ENCODE peak calls at places on chromosome 12, in seven cellular contexts. One of them, this sample, is unnamed.
A peak's percentile ranks its signal among the peaks of the same experiment; 100 is the strongest.

GRCh38 chr12:95277139-95277538 is 59.5 kb downstream of the VEZT start:
- DNase-seq in foreskin fibroblast: peak; percentile 92
- DNase-seq in vagina: no peak
- DNase-seq in HCT116: no peak
- DNase-seq in cardiac fibroblast: peak; percentile 84
- DNase-seq in transverse colon: no peak
- DNase-seq in AG10803: peak; percentile 84
- DNase-seq in this sample: no peak

GRCh38 chr12:101064721-101065120 is 145.3 kb downstream of the SLC5A8 start:
- DNase-seq in HCT116: no peak
- DNase-seq in vagina: no peak
- DNase-seq in AG10803: no peak
- DNase-seq in cardiac fibroblast: no peak
- DNase-seq in foreskin fibroblast: no peak
- DNase-seq in transverse colon: no peak
- DNase-seq in this sample: no peak

GRCh38 chr12:99111600-99111999 is 466.5 kb downstream of the APAF1 start:
- DNase-seq in foreskin fibroblast: no peak
- DNase-seq in transverse colon: no peak
- DNase-seq in HCT116: no peak
- DNase-seq in vagina: no peak
- DNase-seq in AG10803: no peak
- DNase-seq in cardiac fibroblast: no peak
- DNase-seq in this sample: peak; percentile 33

GRCh38 chr12:52798671-52799497 is 3.0 kb upstream of the KRT3 start:
- DNase-seq in cardiac fibroblast: peak; percentile 19
- DNase-seq in AG10803: peak; percentile 57
- DNase-seq in transverse colon: no peak
- DNase-seq in foreskin fibroblast: no peak
- DNase-seq in vagina: no peak
- DNase-seq in HCT116: peak; percentile 31
- DNase-seq in this sample: no peak

GRCh38 chr12:26614217-26614616 is 218.8 kb downstream of the ITPR2 start:
- DNase-seq in cardiac fibroblast: peak; percentile 55
- DNase-seq in foreskin fibroblast: peak; percentile 55
- DNase-seq in vagina: no peak
- DNase-seq in AG10803: peak; percentile 37
- DNase-seq in transverse colon: peak; percentile 14
- DNase-seq in HCT116: peak; percentile 8
- DNase-seq in this sample: no peak

GRCh38 chr12:131351319-131352028 is 359.4 kb upstream of the SFSWAP start:
- DNase-seq in AG10803: no peak
- DNase-seq in HCT116: peak; percentile 21
- DNase-seq in cardiac fibroblast: no peak
- DNase-seq in foreskin fibroblast: no peak
- DNase-seq in vagina: no peak
- DNase-seq in transverse colon: no peak
- DNase-seq in this sample: no peak

GRCh38 chr12:6950401-6950801 is 755 bp upstream of the PTPN6 start:
- DNase-seq in vagina: no peak
- DNase-seq in foreskin fibroblast: no peak
- DNase-seq in AG10803: no peak
- DNase-seq in transverse colon: no peak
- DNase-seq in cardiac fibroblast: no peak
- DNase-seq in HCT116: no peak
- DNase-seq in this sample: no peak

GRCh38 chr12:122848471-122849351 is 13.5 kb downstream of the HIP1R start:
- DNase-seq in HCT116: no peak
- DNase-seq in AG10803: no peak
- DNase-seq in transverse colon: no peak
- DNase-seq in cardiac fibroblast: no peak
- DNase-seq in vagina: no peak
- DNase-seq in foreskin fibroblast: no peak
- DNase-seq in this sample: no peak

GRCh38 chr12:25249951-25250738 is 584 bp downstream of the KRAS start:
- DNase-seq in vagina: no peak
- DNase-seq in AG10803: peak; percentile 9
- DNase-seq in foreskin fibroblast: peak; percentile 43
- DNase-seq in cardiac fibroblast: peak; percentile 22
- DNase-seq in transverse colon: peak; percentile 69
- DNase-seq in HCT116: no peak
- DNase-seq in this sample: no peak

GRCh38 chr12:114976959-114977358 is 293.0 kb upstream of the TBX3 start:
- DNase-seq in HCT116: no peak
- DNase-seq in AG10803: peak; percentile 37
- DNase-seq in cardiac fibroblast: peak; percentile 46
- DNase-seq in vagina: no peak
- DNase-seq in transverse colon: no peak
- DNase-seq in foreskin fibroblast: peak; percentile 82
- DNase-seq in this sample: no peak

GRCh38 chr12:101670007-101670671 is 27.3 kb upstream of the CHPT1 start:
- DNase-seq in foreskin fibroblast: peak; percentile 33
- DNase-seq in vagina: no peak
- DNase-seq in transverse colon: peak; percentile 58
- DNase-seq in HCT116: peak; percentile 62
- DNase-seq in cardiac fibroblast: peak; percentile 66
- DNase-seq in AG10803: peak; percentile 60
- DNase-seq in this sample: no peak

GRCh38 chr12:55060470-55060869 is 40.7 kb downstream of the NEUROD4 start:
- DNase-seq in vagina: no peak
- DNase-seq in foreskin fibroblast: no peak
- DNase-seq in AG10803: no peak
- DNase-seq in cardiac fibroblast: no peak
- DNase-seq in transverse colon: no peak
- DNase-seq in HCT116: no peak
- DNase-seq in this sample: no peak

GRCh38 chr12:98646165-98646764 is 1.2 kb downstream of the APAF1 start:
- DNase-seq in foreskin fibroblast: peak; percentile 33
- DNase-seq in HCT116: peak; percentile 15
- DNase-seq in AG10803: peak; percentile 22
- DNase-seq in vagina: no peak
- DNase-seq in transverse colon: no peak
- DNase-seq in cardiac fibroblast: peak; percentile 63
- DNase-seq in this sample: no peak

GRCh38 chr12:132502149-132502881 is 12.4 kb downstream of the FBRSL1 start:
- DNase-seq in AG10803: no peak
- DNase-seq in vagina: no peak
- DNase-seq in cardiac fibroblast: no peak
- DNase-seq in HCT116: peak; percentile 18
- DNase-seq in foreskin fibroblast: no peak
- DNase-seq in transverse colon: no peak
- DNase-seq in this sample: no peak

GRCh38 chr12:73598626-73599025 is 939.0 kb upstream of the ATXN7L3B start:
- DNase-seq in foreskin fibroblast: no peak
- DNase-seq in AG10803: no peak
- DNase-seq in cardiac fibroblast: no peak
- DNase-seq in transverse colon: no peak
- DNase-seq in vagina: no peak
- DNase-seq in HCT116: no peak
- DNase-seq in this sample: no peak

GRCh38 chr12:3035171-3035570 is 42.0 kb upstream of the TSPAN9 start:
- DNase-seq in cardiac fibroblast: peak; percentile 29
- DNase-seq in HCT116: no peak
- DNase-seq in transverse colon: no peak
- DNase-seq in foreskin fibroblast: peak; percentile 45
- DNase-seq in AG10803: peak; percentile 51
- DNase-seq in vagina: no peak
- DNase-seq in this sample: no peak

DNA sequence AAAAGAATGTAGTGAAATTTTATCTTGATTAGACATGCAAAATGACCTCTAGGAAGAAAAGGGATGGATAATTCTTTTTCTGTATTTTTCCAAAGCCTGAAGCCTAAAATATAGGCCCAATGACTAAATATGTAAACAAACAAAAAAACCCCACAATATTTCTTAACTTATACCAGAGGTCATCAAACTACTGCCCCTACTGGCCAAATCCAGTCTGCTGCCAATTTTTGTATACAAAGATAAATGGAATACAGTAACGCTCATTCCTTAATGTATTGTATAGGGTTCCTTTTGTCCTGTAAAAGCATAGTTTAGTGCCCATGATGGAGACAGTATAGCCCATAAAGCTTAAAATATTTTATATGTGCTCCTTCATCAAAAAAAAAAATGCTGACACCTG is 145.7 kb upstream of the ALG10 start:
- DNase-seq in cardiac fibroblast: no peak
- DNase-seq in foreskin fibroblast: no peak
- DNase-seq in vagina: no peak
- DNase-seq in transverse colon: no peak
- DNase-seq in AG10803: no peak
- DNase-seq in HCT116: no peak
- DNase-seq in this sample: no peak
- TF ChIP-seq CTCF in cardiac fibroblast: no peak
- TF ChIP-seq CTCF in foreskin fibroblast: no peak
- TF ChIP-seq CTCF in vagina: no peak
- TF ChIP-seq CTCF in transverse colon: no peak
- TF ChIP-seq CTCF in AG10803: no peak
- TF ChIP-seq CTCF in HCT116: no peak
- TF ChIP-seq CTCF in this sample: peak; percentile 20

GRCh38 chr12:46390881-46391280 is 18.3 kb upstream of the SLC38A2 start:
- DNase-seq in cardiac fibroblast: no peak
- DNase-seq in AG10803: no peak
- DNase-seq in HCT116: no peak
- DNase-seq in vagina: no peak
- DNase-seq in transverse colon: no peak
- DNase-seq in foreskin fibroblast: no peak
- DNase-seq in this sample: no peak
- H3K4me3 ChIP-seq in cardiac fibroblast: no peak overlapping the region
- H3K4me3 ChIP-seq in AG10803: no peak overlapping the region
- H3K4me3 ChIP-seq in HCT116: no peak overlapping the region
- H3K4me3 ChIP-seq in vagina: no peak overlapping the region
- H3K4me3 ChIP-seq in transverse colon: no peak overlapping the region
- H3K4me3 ChIP-seq in foreskin fibroblast: no peak overlapping the region
- H3K4me3 ChIP-seq in this sample: no peak overlapping the region

GRCh38 chr12:1185460-1186182 is 194.6 kb downstream of the ERC1 start:
- DNase-seq in vagina: no peak
- DNase-seq in foreskin fibroblast: no peak
- DNase-seq in HCT116: no peak
- DNase-seq in cardiac fibroblast: no peak
- DNase-seq in AG10803: no peak
- DNase-seq in transverse colon: no peak
- DNase-seq in this sample: no peak

GRCh38 chr12:1186298-1186697 is 195.3 kb downstream of the ERC1 start:
- DNase-seq in foreskin fibroblast: no peak
- DNase-seq in vagina: no peak
- DNase-seq in HCT116: no peak
- DNase-seq in transverse colon: no peak
- DNase-seq in AG10803: no peak
- DNase-seq in cardiac fibroblast: no peak
- DNase-seq in this sample: no peak

GRCh38 chr12:1184402-1184801 is 193.4 kb downstream of the ERC1 start:
- DNase-seq in cardiac fibroblast: peak; percentile 53
- DNase-seq in HCT116: no peak
- DNase-seq in vagina: no peak
- DNase-seq in foreskin fibroblast: no peak
- DNase-seq in AG10803: peak; percentile 13
- DNase-seq in transverse colon: no peak
- DNase-seq in this sample: no peak

GRCh38 chr12:1189163-1189562 is 198.1 kb downstream of the ERC1 start:
- DNase-seq in transverse colon: no peak
- DNase-seq in foreskin fibroblast: no peak
- DNase-seq in vagina: no peak
- DNase-seq in HCT116: no peak
- DNase-seq in cardiac fibroblast: no peak
- DNase-seq in AG10803: no peak
- DNase-seq in this sample: no peak
- TF ChIP-seq CTCF in transverse colon: no peak
- TF ChIP-seq CTCF in foreskin fibroblast: no peak
- TF ChIP-seq CTCF in vagina: no peak
- TF ChIP-seq CTCF in HCT116: no peak
- TF ChIP-seq CTCF in cardiac fibroblast: no peak
- TF ChIP-seq CTCF in AG10803: no peak
- TF ChIP-seq CTCF in this sample: no peak

DNA sequence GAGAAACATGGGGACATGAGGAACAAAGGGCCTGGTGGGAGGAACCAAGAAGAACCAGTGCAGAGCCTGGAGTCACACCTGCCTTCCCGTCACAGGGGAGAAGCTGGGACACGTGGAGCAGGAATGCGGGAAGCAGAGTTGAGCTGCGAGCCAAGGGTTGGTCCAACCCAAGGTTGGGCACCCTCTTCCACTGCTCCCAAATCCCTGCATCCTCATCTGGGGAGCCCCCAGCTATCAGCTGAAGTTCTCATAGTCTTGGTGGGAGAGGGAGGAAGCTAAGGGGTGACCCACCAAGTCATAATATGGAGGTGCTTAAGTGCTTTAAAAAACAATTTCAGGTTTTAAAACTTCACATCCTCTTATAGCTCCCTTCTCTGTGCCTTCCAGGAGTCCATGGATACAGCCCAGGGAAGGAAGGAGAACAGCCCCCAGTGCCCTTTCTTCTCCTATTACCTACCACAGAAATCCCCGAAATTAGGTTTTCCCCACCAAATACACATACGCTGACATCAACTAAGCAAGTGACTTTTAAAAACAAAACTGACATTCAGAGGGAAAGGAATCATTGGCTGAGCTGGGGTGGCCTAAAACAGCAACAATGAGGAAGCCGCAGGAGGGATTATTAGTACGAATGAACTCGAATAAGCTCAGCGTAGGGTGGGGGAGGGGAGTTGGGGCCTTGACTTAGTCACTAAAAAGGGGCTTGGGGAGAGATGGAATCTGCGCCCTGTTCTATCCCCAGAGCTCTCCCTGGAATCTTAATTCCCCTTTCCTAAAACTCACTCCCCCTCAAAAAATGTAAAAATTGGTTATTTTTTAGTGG is 4.5 kb downstream of the MYL6 start:
- DNase-seq in AG10803: no peak
- DNase-seq in cardiac fibroblast: peak; percentile 37
- DNase-seq in foreskin fibroblast: no peak
- DNase-seq in vagina: no peak
- DNase-seq in transverse colon: no peak
- DNase-seq in HCT116: no peak
- DNase-seq in this sample: no peak
- H3K4me3 ChIP-seq in AG10803: peak overlapping the region; percentile 9
- H3K4me3 ChIP-seq in cardiac fibroblast: no peak overlapping the region
- H3K4me3 ChIP-seq in foreskin fibroblast: no peak overlapping the region
- H3K4me3 ChIP-seq in vagina: no peak overlapping the region
- H3K4me3 ChIP-seq in transverse colon: no peak overlapping the region
- H3K4me3 ChIP-seq in HCT116: no peak overlapping the region
- H3K4me3 ChIP-seq in this sample: no peak overlapping the region

GRCh38 chr12:106897082-106897481 is 58.6 kb upstream of the TMEM263 start:
- DNase-seq in cardiac fibroblast: peak; percentile 40
- DNase-seq in HCT116: peak; percentile 6
- DNase-seq in vagina: no peak
- DNase-seq in AG10803: no peak
- DNase-seq in transverse colon: no peak
- DNase-seq in foreskin fibroblast: peak; percentile 42
- DNase-seq in this sample: peak; percentile 17
- TF ChIP-seq CTCF in cardiac fibroblast: no peak
- TF ChIP-seq CTCF in HCT116: peak; percentile 20
- TF ChIP-seq CTCF in vagina: no peak
- TF ChIP-seq CTCF in AG10803: no peak
- TF ChIP-seq CTCF in transverse colon: no peak
- TF ChIP-seq CTCF in foreskin fibroblast: no peak
- TF ChIP-seq CTCF in this sample: peak; percentile 47

This sample was measured in LNCaP clone FGC.